ENCODE peak calls at places on chromosomes 2 and 18, in seven cellular contexts. J is HepG2, U is K562, K is Peyer's patch, H is A549, R is HCT116, M is pancreas. A is an unnamed sample.

GRCh38 chr18:28045880-28046279 is 131.1 kb downstream of the CDH2 start:
- DNase-seq in R (no peak), K (no peak), H (no peak), J (no peak), U (no peak), M (no peak), A (no peak)

GRCh38 chr2:207316906-207317305 is 151.2 kb upstream of the KLF7 start:
- DNase-seq in K (no peak), U (no peak), J (no peak), M (no peak), R (no peak), H (no peak), A (no peak)

GRCh38 chr2:225040862-225041209 is 1.4 kb downstream of the DOCK10 start:
- DNase-seq in M (no peak), J (no peak), K (no peak), H (peak), R (no peak), U (no peak), A (peak)

GRCh38 chr18:6775237-6775636 is 45.7 kb downstream of the ARHGAP28 start:
- DNase-seq in H (no peak), K (no peak), U (no peak), J (no peak), M (no peak), R (no peak), A (no peak)

GRCh38 chr2:19488009-19488691 is 129.7 kb upstream of the OSR1 start:
- DNase-seq in H (peak), M (no peak), J (peak), R (peak), U (no peak), K (no peak), A (no peak)

GRCh38 chr2:2935445-2936149 is 442.0 kb downstream of the EIPR1 start:
- DNase-seq in M (no peak), R (no peak), H (no peak), J (no peak), U (no peak), K (no peak), A (no peak)

GRCh38 chr2:188975497-188976102 is 1.4 kb downstream of the COL3A1 start:
- DNase-seq in M (no peak), R (no peak), J (no peak), H (no peak), K (no peak), U (no peak), A (no peak)

GRCh38 chr2:9613291-9613690 is 17.5 kb downstream of the YWHAQ start:
- DNase-seq in J (no peak), M (no peak), H (no peak), U (no peak), R (no peak), K (no peak), A (no peak)

GRCh38 chr2:168912466-168913170 is 11.5 kb downstream of the G6PC2 start:
- DNase-seq in M (peak), J (no peak), R (no peak), K (no peak), H (no peak), U (no peak), A (no peak)

GRCh38 chr2:35067420-35067819 is 1288.2 kb upstream of the CRIM1 start:
- DNase-seq in U (no peak), K (no peak), M (no peak), R (no peak), H (no peak), J (no peak), A (no peak)

GRCh38 chr2:74585406-74586182 is 31.1 kb downstream of the DOK1 start:
- DNase-seq in M (no peak), K (peak), U (no peak), J (no peak), H (no peak), R (no peak), A (no peak)

GRCh38 chr2:151946856-151947523 is 118.8 kb upstream of the ARL5A start:
- DNase-seq in R (peak), J (peak), U (peak), H (peak), M (no peak), K (peak), A (peak)

GRCh38 chr2:237389831-237390230 is 24.1 kb downstream of the COL6A3 start:
- DNase-seq in J (no peak), H (no peak), R (no peak), M (no peak), U (no peak), K (no peak), A (no peak)

GRCh38 chr18:36828157-36828629 is 609 bp downstream of the TPGS2 start:
- DNase-seq in H (no peak), K (no peak), U (no peak), R (peak), J (peak), M (peak), A (no peak)

GRCh38 chr2:10408649-10409579 is 39.2 kb downstream of the ODC1 start:
- DNase-seq in M (peak), R (peak), K (peak), H (peak), J (peak), U (peak), A (no peak)

GRCh38 chr2:134235771-134236170 is 18.1 kb upstream of the MGAT5 start:
- DNase-seq in M (no peak), R (no peak), U (no peak), J (no peak), H (no peak), K (no peak), A (no peak)

GRCh38 chr2:237459741-237460174 is 27.3 kb upstream of the MLPH start:
- DNase-seq in H (no peak), U (no peak), K (no peak), M (no peak), J (no peak), R (no peak), A (no peak)

GRCh38 chr2:165238295-165238694 is 919 bp upstream of the SCN2A start:
- DNase-seq in J (no peak), U (peak), H (no peak), K (no peak), M (no peak), R (no peak), A (no peak)

GRCh38 chr2:133824869-133825268 is 256.6 kb upstream of the NCKAP5 start:
- DNase-seq in K (no peak), M (no peak), H (no peak), J (no peak), U (no peak), R (no peak), A (no peak)

GRCh38 chr2:97995026-97995733 is 568 bp downstream of the TMEM131 start:
- DNase-seq in J (peak), U (peak), R (no peak), H (peak), M (peak), K (peak), A (peak)

GRCh38 chr2:239762106-239762505 is 263.0 kb downstream of the NDUFA10 start:
- DNase-seq in H (no peak), U (no peak), J (no peak), K (no peak), R (no peak), M (no peak), A (no peak)

GRCh38 chr2:42368817-42369550 is 8.0 kb upstream of the COX7A2L start:
- DNase-seq in H (no peak), K (no peak), J (no peak), R (no peak), U (no peak), M (no peak), A (no peak)

GRCh38 chr2:28271914-28272240 is 120.8 kb upstream of the FOSL2 start:
- DNase-seq in K (no peak), H (no peak), R (no peak), U (no peak), M (no peak), J (no peak), A (no peak)

GRCh38 chr18:52829876-52830390 is 489.9 kb downstream of the DCC start:
- DNase-seq in H (no peak), J (no peak), K (no peak), U (no peak), M (no peak), R (no peak), A (no peak)

GRCh38 chr2:202418027-202418426 is 41.9 kb downstream of the BMPR2 start:
- DNase-seq in U (no peak), M (no peak), H (no peak), J (no peak), R (no peak), K (no peak), A (no peak)

GRCh38 chr2:145874466-145874865 is 1354.5 kb upstream of the ZEB2 start:
- DNase-seq in K (no peak), J (no peak), U (no peak), M (no peak), R (no peak), H (no peak), A (no peak)

GRCh38 chr2:44769349-44770005 is 172.0 kb upstream of the SIX3 start:
- DNase-seq in J (no peak), M (no peak), U (no peak), R (no peak), H (no peak), K (no peak), A (no peak)

GRCh38 chr2:168740360-168740759 is 62.1 kb upstream of the NOSTRIN start:
- DNase-seq in K (no peak), R (no peak), M (no peak), H (no peak), U (no peak), J (no peak), A (no peak)

GRCh38 chr18:9428862-9429661 is 46.3 kb upstream of the RALBP1 start:
- DNase-seq in U (no peak), J (no peak), M (no peak), R (no peak), H (no peak), K (no peak), A (no peak)

GRCh38 chr18:70110678-70111077 is 94.8 kb downstream of the RTTN start:
- DNase-seq in M (no peak), U (no peak), H (no peak), K (no peak), R (no peak), J (no peak), A (no peak)

GRCh38 chr18:62979172-62979571 is 263.8 kb downstream of the PHLPP1 start:
- DNase-seq in U (no peak), K (peak), H (no peak), J (no peak), M (no peak), R (no peak), A (peak)

GRCh38 chr2:66571873-66572272 is 136.9 kb downstream of the MEIS1 start:
- DNase-seq in H (no peak), K (no peak), M (no peak), J (no peak), U (no peak), R (no peak), A (no peak)
- H3K27ac ChIP-seq in H (no peak), K (no peak), M (peak), J (no peak), U (no peak), R (no peak), A (no peak)

DNA sequence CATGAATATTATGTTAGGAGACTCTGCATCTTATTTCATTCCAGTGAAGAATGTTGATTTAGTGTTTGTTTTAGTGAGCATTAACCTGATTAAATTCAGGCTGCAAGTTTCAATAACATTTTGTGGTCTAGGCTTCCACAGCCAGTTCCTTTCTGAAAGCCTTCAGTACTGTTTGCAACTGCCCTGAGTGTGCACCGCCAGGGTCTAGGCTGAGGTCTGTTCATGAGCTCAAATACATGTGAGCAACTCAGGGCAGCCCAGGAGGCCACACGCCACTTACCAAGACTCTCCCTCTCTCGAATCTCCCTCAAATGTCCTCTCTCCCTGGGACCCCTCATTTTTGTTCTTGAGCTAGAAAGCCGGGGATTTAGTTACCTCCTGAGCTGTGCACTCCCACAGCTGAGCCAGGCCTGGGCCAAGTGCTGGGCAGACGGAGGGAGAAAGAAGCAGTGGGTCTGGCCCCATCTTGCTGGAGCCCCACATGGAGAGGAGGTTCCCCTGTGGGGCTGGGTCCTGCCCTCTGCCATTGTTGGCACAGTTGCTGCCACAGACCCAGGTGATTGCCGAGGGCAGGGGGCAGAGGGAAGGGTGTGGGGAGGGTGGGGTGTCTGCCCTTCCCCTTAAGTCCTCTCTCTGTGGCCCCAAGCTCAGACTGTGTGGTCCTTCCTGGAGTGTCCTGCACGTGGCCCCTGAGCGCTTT is 146.0 kb downstream of the RTP5 start:
- DNase-seq in H (no peak), J (no peak), K (peak), U (no peak), R (no peak), M (no peak), A (no peak)
- H3K27ac ChIP-seq in H (no peak), J (no peak), K (no peak), U (no peak), R (no peak), M (no peak), A (no peak)

GRCh38 chr2:52859065-52859464 is 908.5 kb upstream of the CHAC2 start:
- DNase-seq in R (no peak), J (no peak), M (no peak), H (no peak), K (no peak), U (no peak), A (no peak)
- H3K27ac ChIP-seq in R (no peak), J (no peak), M (no peak), H (no peak), K (no peak), U (no peak), A (no peak)

GRCh38 chr2:177545143-177545542 is 152.6 kb downstream of the AGPS start:
- DNase-seq in M (no peak), K (no peak), J (no peak), H (no peak), R (no peak), U (no peak), A (no peak)

GRCh38 chr2:177545981-177546600 is 153.5 kb downstream of the AGPS start:
- DNase-seq in J (no peak), M (no peak), R (no peak), H (no peak), K (no peak), U (no peak), A (no peak)

GRCh38 chr2:177547122-177547521 is 154.5 kb downstream of the AGPS start:
- DNase-seq in H (no peak), M (no peak), R (no peak), K (no peak), J (no peak), U (no peak), A (no peak)

GRCh38 chr2:177549171-177549570 is 156.6 kb downstream of the AGPS start:
- DNase-seq in H (no peak), U (no peak), J (no peak), K (no peak), R (no peak), M (no peak), A (no peak)

GRCh38 chr2:177547772-177548171 is 155.2 kb downstream of the AGPS start:
- DNase-seq in M (no peak), R (no peak), U (no peak), H (no peak), K (no peak), J (no peak), A (no peak)
- H3K27ac ChIP-seq in M (no peak), R (no peak), U (no peak), H (no peak), K (no peak), J (no peak), A (no peak)

GRCh38 chr2:26164231-26164630 is 8.7 kb upstream of the GAREM2 start:
- DNase-seq in J (no peak), R (no peak), H (no peak), U (no peak), M (no peak), K (peak), A (peak)
- H3K27ac ChIP-seq in J (no peak), R (no peak), H (no peak), U (no peak), M (no peak), K (no peak), A (peak)

GRCh38 chr2:228648541-228648940 is 467.1 kb upstream of the SPHKAP start:
- DNase-seq in M (no peak), H (no peak), K (no peak), U (no peak), R (no peak), J (no peak), A (no peak)

GRCh38 chr2:228646061-228646460 is 464.6 kb upstream of the SPHKAP start:
- DNase-seq in M (no peak), H (no peak), U (no peak), J (no peak), K (no peak), R (no peak), A (no peak)

GRCh38 chr2:228644199-228644598 is 462.7 kb upstream of the SPHKAP start:
- DNase-seq in K (no peak), M (no peak), R (no peak), J (no peak), H (no peak), U (no peak), A (no peak)

DNA sequence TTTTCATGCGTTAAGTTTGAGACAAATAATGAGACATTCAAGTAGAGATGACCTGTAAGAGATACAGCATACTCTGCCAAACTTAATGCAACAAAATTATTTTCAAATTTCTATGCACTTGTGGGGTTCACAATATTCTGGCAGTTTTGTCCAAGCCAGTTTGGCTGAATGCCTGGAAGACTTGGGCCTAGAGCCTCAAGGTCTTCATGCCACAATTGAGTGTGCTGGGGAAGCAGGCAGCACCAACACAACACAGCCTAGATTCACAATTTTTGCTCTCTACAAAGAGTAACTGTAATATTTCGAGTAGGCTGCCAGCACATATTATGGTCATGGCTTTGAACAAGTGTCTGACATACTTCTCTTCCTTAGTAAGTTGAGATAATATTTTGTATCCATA is 461.4 kb upstream of the SPHKAP start:
- DNase-seq in R (no peak), H (no peak), U (no peak), M (no peak), J (no peak), K (no peak), A (no peak)
- H3K27ac ChIP-seq in R (no peak), H (no peak), U (no peak), M (no peak), J (no peak), K (no peak), A (no peak)